ENCODE peak calls at places on chromosomes 13 and 19, in seven cellular contexts. P, D, K, W, Q, G and N are unnamed samples. For H3K4me1, the result is how much of the 10 kb centered on the place peaks cover.

GRCh38 chr19:3672993-3673392 is 27.3 kb downstream of the PIP5K1C start:
- DNase-seq in W (no peak), D (no peak), P (no peak), G (no peak), Q (no peak), K (no peak), N (peak)

GRCh38 chr19:38034153-38034835 is 127.3 kb downstream of the SIPA1L3 start:
- DNase-seq in Q (no peak), G (no peak), D (peak), P (no peak), W (no peak), K (peak), N (no peak)

GRCh38 chr13:109712187-109712601 is 74.2 kb downstream of the IRS2 start:
- DNase-seq in P (no peak), Q (no peak), D (no peak), K (no peak), G (no peak), W (no peak), N (peak)

GRCh38 chr19:39843919-39844793 is 2.0 kb downstream of the FBL start:
- DNase-seq in K (peak), Q (no peak), D (peak), G (peak), W (no peak), P (peak), N (no peak)

GRCh38 chr19:8468761-8469458 is 24.1 kb downstream of the HNRNPM start:
- DNase-seq in D (peak), Q (no peak), G (no peak), W (no peak), K (peak), P (no peak), N (no peak)

GRCh38 chr19:35751839-35752745 is 3.7 kb downstream of the LIN37 start:
- DNase-seq in K (no peak), D (no peak), W (no peak), Q (no peak), G (no peak), P (no peak), N (no peak)

GRCh38 chr19:33752018-33752790 is 44.5 kb upstream of the KCTD15 start:
- DNase-seq in P (no peak), K (no peak), W (no peak), Q (no peak), G (no peak), D (no peak), N (no peak)

GRCh38 chr13:59946924-59947323 is 216.8 kb downstream of the DIAPH3 start:
- DNase-seq in P (no peak), W (no peak), K (peak), Q (no peak), D (peak), G (no peak), N (no peak)

GRCh38 chr19:19042732-19043274 is 9.4 kb downstream of the ARMC6 start:
- DNase-seq in G (no peak), K (no peak), D (no peak), P (no peak), Q (no peak), W (no peak), N (no peak)

GRCh38 chr19:5058456-5059190 is 89.7 kb downstream of the KDM4B start:
- DNase-seq in P (peak), Q (no peak), K (peak), G (peak), D (peak), W (no peak), N (no peak)

GRCh38 chr13:38763446-38764381 is 76.8 kb downstream of the FREM2 start:
- DNase-seq in D (peak), P (peak), W (peak), Q (no peak), G (peak), K (peak), N (peak)

GRCh38 chr13:104949840-104950805 is 1585.3 kb downstream of the EFNB2 start:
- DNase-seq in W (no peak), G (peak), K (peak), D (no peak), Q (no peak), P (no peak), N (no peak)

GRCh38 chr19:44190020-44190419 is 22.3 kb upstream of the ZNF227 start:
- DNase-seq in K (no peak), W (no peak), D (no peak), G (no peak), P (no peak), Q (no peak), N (no peak)

GRCh38 chr19:19559942-19560341 is 21.9 kb downstream of the CILP2 start:
- DNase-seq in P (no peak), G (no peak), W (no peak), K (no peak), D (no peak), Q (no peak), N (no peak)

GRCh38 chr19:3682741-3683404 is 17.4 kb downstream of the PIP5K1C start:
- DNase-seq in K (peak), D (peak), P (no peak), W (no peak), Q (no peak), G (no peak), N (peak)

GRCh38 chr19:36488816-36489138 is 584 bp downstream of the ZNF566 start:
- DNase-seq in D (no peak), P (no peak), K (no peak), G (peak), Q (no peak), W (no peak), N (no peak)

GRCh38 chr19:44003461-44004134 is 841 bp downstream of the ZNF230 start:
- DNase-seq in K (peak), G (no peak), P (peak), Q (peak), W (no peak), D (no peak), N (peak)

GRCh38 chr19:56840452-56841193 is at the start of the genes PEG3 and ZIM2:
- DNase-seq in K (no peak), G (no peak), P (no peak), D (no peak), W (no peak), Q (peak), N (no peak)

GRCh38 chr19:18399008-18399407 is 1.6 kb upstream of the LRRC25 start:
- DNase-seq in G (peak), Q (peak), D (peak), P (peak), W (no peak), K (peak), N (no peak)

GRCh38 chr19:29967623-29968022 is 25.6 kb downstream of the URI1 start:
- DNase-seq in K (peak), P (no peak), G (no peak), D (peak), W (no peak), Q (no peak), N (no peak)

GRCh38 chr13:42354246-42355117 is 82.5 kb downstream of the AKAP11 start:
- DNase-seq in G (peak), W (no peak), P (peak), K (peak), D (peak), Q (no peak), N (no peak)

GRCh38 chr19:13011653-13012389 is 16.5 kb downstream of the NFIX start:
- DNase-seq in G (no peak), Q (no peak), D (no peak), K (no peak), W (peak), P (no peak), N (peak)

GRCh38 chr19:10766681-10767201 is 48.9 kb downstream of the DNM2 start:
- DNase-seq in Q (no peak), K (peak), P (no peak), W (no peak), G (no peak), D (peak), N (no peak)

GRCh38 chr13:44906758-44907157 is 82.5 kb downstream of the NUFIP1 start:
- DNase-seq in W (no peak), G (no peak), K (peak), Q (no peak), D (peak), P (no peak), N (no peak)

GRCh38 chr13:30186644-30187431 is 120.5 kb downstream of the KATNAL1 start:
- DNase-seq in P (no peak), G (no peak), Q (no peak), D (peak), K (peak), W (peak), N (no peak)

GRCh38 chr19:3233831-3234230 is 9.4 kb downstream of the CELF5 start:
- DNase-seq in P (no peak), D (no peak), K (no peak), G (no peak), W (peak), Q (no peak), N (peak)

GRCh38 chr13:23985846-23986245 is 88.5 kb upstream of the C1QTNF9B start:
- DNase-seq in G (no peak), P (no peak), Q (no peak), D (no peak), K (no peak), W (no peak), N (no peak)

GRCh38 chr13:37446503-37446902 is 152.1 kb downstream of the POSTN start:
- DNase-seq in W (no peak), Q (no peak), G (peak), P (peak), K (peak), D (peak), N (no peak)

GRCh38 chr13:110525328-110526319 is 35.9 kb downstream of the RAB20 start:
- DNase-seq in K (no peak), W (no peak), Q (peak), G (no peak), D (no peak), P (no peak), N (no peak)

GRCh38 chr19:10219678-10220077 is 11.5 kb downstream of the S1PR2 start:
- DNase-seq in G (peak), D (peak), Q (no peak), P (peak), W (peak), K (peak), N (peak)

GRCh38 chr19:17765069-17765618 is 13.9 kb downstream of the FCHO1 start:
- DNase-seq in P (no peak), W (no peak), G (peak), Q (peak), D (no peak), K (no peak), N (peak)

GRCh38 chr19:29620931-29621351 is 14.9 kb downstream of the POP4 start:
- DNase-seq in W (no peak), P (no peak), K (no peak), Q (no peak), G (no peak), D (no peak), N (no peak)

GRCh38 chr13:109747524-109747923 is 38.9 kb downstream of the IRS2 start:
- DNase-seq in W (no peak), K (no peak), Q (no peak), D (no peak), G (peak), P (no peak), N (peak)

GRCh38 chr13:40047322-40047771 is 391.9 kb downstream of the COG6 start:
- DNase-seq in K (no peak), Q (no peak), D (no peak), W (no peak), P (no peak), G (no peak), N (no peak)

GRCh38 chr13:73681779-73682178 is 452.4 kb downstream of the KLF12 start:
- DNase-seq in Q (no peak), W (no peak), P (no peak), G (no peak), D (no peak), K (no peak), N (no peak)

GRCh38 chr19:1264801-1265610 is 4.1 kb upstream of the CIRBP start:
- DNase-seq in G (peak), W (peak), Q (peak), P (peak), D (peak), K (peak), N (peak)

GRCh38 chr19:1261863-1262686 is 7.1 kb upstream of the CIRBP start:
- DNase-seq in G (peak), Q (peak), W (no peak), K (peak), P (no peak), D (peak), N (peak)

GRCh38 chr19:1261512-1261862 is 7.6 kb upstream of the CIRBP start:
- DNase-seq in Q (no peak), K (no peak), W (no peak), G (no peak), P (no peak), D (no peak), N (peak)

GRCh38 chr19:1262687-1263123 is 6.4 kb upstream of the CIRBP start:
- DNase-seq in G (no peak), D (no peak), W (no peak), P (no peak), Q (no peak), K (no peak), N (no peak)

GRCh38 chr19:1263198-1263597 is 5.9 kb upstream of the CIRBP start:
- DNase-seq in W (no peak), K (no peak), Q (no peak), P (no peak), G (no peak), D (no peak), N (no peak)
- H3K9ac ChIP-seq in W (no peak), K (no peak), Q (peak), P (no peak), G (no peak), D (no peak), N (no peak)

GRCh38 chr19:54435551-54436016 is 13.4 kb upstream of the LENG8 start:
- DNase-seq in P (no peak), G (no peak), Q (no peak), K (no peak), D (no peak), W (no peak), N (peak)
- H3K4me1 ChIP-seq in P (under half), G (under half), Q (under half), K (under half), D (under half), W (under half), N (under half)

DNA sequence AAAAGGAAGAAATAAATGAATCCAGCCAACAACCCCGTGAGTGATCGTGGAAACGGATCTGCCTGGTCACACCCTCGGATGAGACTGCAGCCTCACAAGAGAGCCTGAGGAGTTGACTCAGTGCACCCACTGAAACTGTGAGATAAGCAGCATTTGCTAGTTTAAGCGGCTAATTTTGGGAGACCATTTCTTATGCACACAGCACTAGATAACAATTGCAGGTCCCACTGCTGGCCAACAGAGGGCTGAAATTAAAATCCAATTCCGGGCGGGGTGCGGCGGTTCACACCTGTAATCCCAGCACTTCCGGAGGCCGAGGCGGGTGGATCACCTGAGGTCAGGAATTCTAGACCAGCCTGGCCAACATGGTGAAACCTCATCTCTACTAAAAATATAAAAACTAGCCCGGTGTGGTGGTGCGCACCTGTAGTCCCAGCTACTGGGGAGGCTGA is 3.6 kb downstream of the UQCR11 start:
- DNase-seq in G (peak), D (no peak), P (no peak), K (no peak), W (no peak), Q (no peak), N (no peak)
- TF ChIP-seq CTCF in G (no peak), D (peak), P (peak), K (peak), W (peak), Q (no peak), N (peak)

GRCh38 chr13:25847635-25848616 is 203.9 kb downstream of the SHISA2 start:
- DNase-seq in K (peak), Q (no peak), W (no peak), D (no peak), G (no peak), P (no peak), N (no peak)
- H3K9ac ChIP-seq in K (no peak), Q (no peak), W (no peak), D (no peak), G (no peak), P (no peak), N (no peak)

DNA sequence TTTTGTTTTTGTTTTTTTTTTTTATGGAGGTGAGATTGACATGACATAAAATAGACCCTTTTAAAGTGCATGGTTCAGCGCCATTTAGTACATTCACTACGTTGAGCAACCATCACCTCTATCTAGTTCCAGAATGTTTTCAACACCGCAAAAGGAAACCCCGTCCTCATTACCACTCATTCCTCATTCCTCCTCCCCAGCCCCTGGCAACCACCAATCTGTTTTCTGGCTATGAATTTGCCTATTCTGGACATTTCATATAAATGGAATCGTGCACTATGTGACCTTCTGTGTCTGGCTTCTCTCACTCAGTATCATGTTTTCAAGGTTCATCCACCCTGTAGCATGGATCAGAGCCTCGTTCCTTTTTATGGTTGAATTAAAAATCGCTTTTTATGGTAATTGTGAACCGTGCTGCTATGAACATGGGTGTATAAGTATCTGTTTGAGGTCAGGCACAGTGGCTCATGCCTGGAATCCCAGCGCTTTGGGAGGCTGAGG is 9.9 kb upstream of the ADGRE5 start:
- DNase-seq in G (no peak), P (no peak), K (no peak), Q (no peak), W (no peak), D (no peak), N (no peak)
- H3K4me1 ChIP-seq in G (under half), P (under half), K (under half), Q (under half), W (under half), D (under half), N (under half)

GRCh38 chr13:58907347-58907746 is 1256.4 kb downstream of the DIAPH3 start:
- DNase-seq in D (peak), W (no peak), P (no peak), Q (no peak), G (no peak), K (no peak), N (no peak)
- TF ChIP-seq CTCF in D (peak), W (no peak), P (no peak), Q (no peak), G (no peak), K (no peak), N (peak)

DNA sequence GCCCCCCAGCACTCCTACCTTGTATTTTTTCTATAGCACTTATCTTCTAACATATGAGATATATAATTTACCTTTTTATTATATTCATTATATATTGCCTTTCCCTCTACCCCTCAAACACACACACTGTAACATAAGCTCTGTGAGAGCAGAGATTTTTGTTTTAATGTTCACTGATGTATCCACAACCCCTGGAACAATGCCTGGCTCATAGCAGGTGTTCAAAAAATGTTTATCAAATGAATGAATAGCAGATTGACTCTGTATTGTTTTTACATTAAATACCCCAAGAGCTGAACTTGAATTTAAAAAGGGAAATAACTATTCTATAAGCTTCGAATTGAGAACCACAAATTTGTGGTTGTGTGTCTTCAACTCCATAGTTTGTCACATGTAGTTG is 11.0 kb downstream of the POLR1D start:
- DNase-seq in G (no peak), K (no peak), D (no peak), W (no peak), P (no peak), Q (no peak), N (no peak)
- H3K9ac ChIP-seq in G (no peak), K (no peak), D (no peak), W (no peak), P (no peak), Q (no peak), N (no peak)

GRCh38 chr19:994516-994915 is 5.7 kb upstream of the GRIN3B start:
- DNase-seq in Q (no peak), G (no peak), W (no peak), D (no peak), K (no peak), P (no peak), N (no peak)

GRCh38 chr19:993831-994393 is 6.3 kb upstream of the GRIN3B start:
- DNase-seq in G (no peak), P (no peak), W (no peak), D (no peak), Q (no peak), K (no peak), N (peak)

GRCh38 chr19:991932-992669 is 8.0 kb downstream of the WDR18 start:
- DNase-seq in G (no peak), K (no peak), W (no peak), Q (no peak), P (no peak), D (no peak), N (no peak)

GRCh38 chr19:992670-993055 is 7.6 kb upstream of the GRIN3B start:
- DNase-seq in D (no peak), Q (no peak), P (no peak), K (no peak), G (no peak), W (no peak), N (no peak)

DNA sequence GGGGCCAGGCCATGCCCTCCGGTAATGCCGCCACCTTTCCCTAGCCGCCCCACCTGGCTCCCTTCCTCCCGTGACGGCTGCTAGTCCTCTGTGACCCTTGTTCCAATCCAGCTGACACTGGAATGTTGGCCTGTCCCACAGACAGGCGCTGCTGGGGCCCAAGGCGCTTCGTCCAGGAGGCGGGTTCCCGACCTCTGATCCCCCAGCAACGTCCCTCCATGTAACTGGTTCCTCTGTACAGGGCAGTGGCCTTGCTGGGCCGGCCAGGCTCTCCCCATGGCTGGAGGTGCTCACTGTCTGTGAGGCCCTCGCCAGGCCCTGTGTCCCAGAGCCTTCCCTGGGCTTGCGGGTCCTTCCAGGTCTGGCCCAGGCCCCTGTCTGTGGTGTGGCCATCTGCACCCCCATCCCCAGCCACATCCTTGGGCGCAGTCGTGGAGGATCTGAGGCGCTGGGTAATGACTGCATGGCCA is 6.8 kb upstream of the GRIN3B start:
- DNase-seq in D (no peak), W (no peak), Q (no peak), P (no peak), K (no peak), G (no peak), N (no peak)
- H3K4me1 ChIP-seq in D (under half), W (under half), Q (under half), P (under half), K (under half), G (under half), N (under half)

DNA sequence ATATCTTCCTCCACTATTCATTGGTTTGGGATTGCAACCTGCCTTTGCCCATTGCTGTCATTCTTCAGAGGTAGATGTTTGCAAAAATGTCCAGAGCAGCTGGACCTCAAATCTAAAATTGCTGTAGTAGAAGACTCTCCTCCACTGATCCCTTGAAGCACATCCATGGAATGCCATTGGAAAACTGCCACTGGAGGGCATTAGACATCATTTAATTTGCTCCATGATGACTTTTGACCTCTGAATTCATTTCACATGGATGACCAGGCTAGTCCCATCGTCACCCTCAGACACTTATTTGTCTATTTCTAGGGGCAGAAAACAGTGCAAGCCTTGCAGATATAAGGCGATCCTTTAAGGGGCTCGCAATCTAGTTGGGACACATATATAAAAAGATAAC is 33.9 kb upstream of the FLT1 start:
- DNase-seq in K (no peak), P (no peak), G (peak), D (no peak), Q (no peak), W (no peak), N (no peak)
- TF ChIP-seq CTCF in K (no peak), P (no peak), G (peak), D (peak), Q (peak), W (no peak), N (peak)